ENCODE peak calls at places on chromosomes 4 and X, in four cellular contexts. One of them, this sample, is unnamed.

GRCh38 chr4:48445704-48446103 is 37.4 kb upstream of the SLC10A4 start:
- DNase-seq in Panc1: no peak
- DNase-seq in HepG2: no peak
- DNase-seq in K562: no peak
- DNase-seq in this sample: no peak

GRCh38 chr4:186932631-186933150 is 209.0 kb upstream of the FAT1 start:
- DNase-seq in HepG2: peak; percentile 29
- DNase-seq in Panc1: no peak
- DNase-seq in K562: no peak
- DNase-seq in this sample: peak; percentile 99

GRCh38 chrX:110037181-110037580 is 34.3 kb downstream of the TMEM164 start:
- DNase-seq in HepG2: no peak
- DNase-seq in Panc1: no peak
- DNase-seq in K562: no peak
- DNase-seq in this sample: no peak

GRCh38 chr4:81369898-81370297 is 101.8 kb downstream of the RASGEF1B start:
- DNase-seq in K562: no peak
- DNase-seq in Panc1: no peak
- DNase-seq in HepG2: no peak
- DNase-seq in this sample: no peak

GRCh38 chr4:150232029-150232428 is 153.8 kb downstream of the DCLK2 start:
- DNase-seq in Panc1: no peak
- DNase-seq in HepG2: no peak
- DNase-seq in K562: no peak
- DNase-seq in this sample: no peak

GRCh38 chr4:52748432-52748831 is 2.8 kb downstream of the ERVMER34-1 start:
- DNase-seq in Panc1: no peak
- DNase-seq in HepG2: no peak
- DNase-seq in K562: no peak
- DNase-seq in this sample: no peak

GRCh38 chr4:39975488-39976089 is 2.1 kb downstream of the PDS5A start:
- DNase-seq in K562: no peak
- DNase-seq in Panc1: no peak
- DNase-seq in HepG2: no peak
- DNase-seq in this sample: no peak

GRCh38 chrX:99752776-99753175 is 657.3 kb downstream of the PCDH19 start:
- DNase-seq in Panc1: no peak
- DNase-seq in HepG2: no peak
- DNase-seq in K562: no peak
- DNase-seq in this sample: no peak

GRCh38 chrX:34300871-34301270 is 168.8 kb upstream of the FAM47A start:
- DNase-seq in K562: peak; percentile 4
- DNase-seq in HepG2: peak; percentile 6
- DNase-seq in Panc1: peak; percentile 10
- DNase-seq in this sample: peak; percentile 0

GRCh38 chrX:2566044-2566443 is 65.3 kb upstream of the DHRSX start:
- DNase-seq in K562: no peak
- DNase-seq in Panc1: no peak
- DNase-seq in HepG2: no peak
- DNase-seq in this sample: no peak

GRCh38 chrX:110310896-110311295 is 7.0 kb downstream of the AMMECR1 start:
- DNase-seq in K562: peak; percentile 21
- DNase-seq in HepG2: no peak
- DNase-seq in Panc1: no peak
- DNase-seq in this sample: no peak

GRCh38 chr4:115711575-115711974 is 598.2 kb upstream of the NDST4 start:
- DNase-seq in Panc1: no peak
- DNase-seq in K562: no peak
- DNase-seq in HepG2: no peak
- DNase-seq in this sample: no peak

GRCh38 chrX:95612350-95612749 is 1072.3 kb upstream of the DIAPH2 start:
- DNase-seq in HepG2: no peak
- DNase-seq in K562: no peak
- DNase-seq in Panc1: no peak
- DNase-seq in this sample: no peak

GRCh38 chr4:37503231-37503630 is 182.9 kb downstream of the RELL1 start:
- DNase-seq in HepG2: no peak
- DNase-seq in Panc1: no peak
- DNase-seq in K562: no peak
- DNase-seq in this sample: no peak

GRCh38 chrX:84248226-84248625 is 60.2 kb upstream of the RPS6KA6 start:
- DNase-seq in HepG2: no peak
- DNase-seq in Panc1: no peak
- DNase-seq in K562: no peak
- DNase-seq in this sample: no peak

GRCh38 chr4:10085828-10086505 is 30.6 kb downstream of the WDR1 start:
- DNase-seq in HepG2: no peak
- DNase-seq in Panc1: no peak
- DNase-seq in K562: no peak
- DNase-seq in this sample: no peak

GRCh38 chr4:76308548-76308947 is 2.0 kb downstream of the STBD1 start:
- DNase-seq in K562: peak; percentile 47
- DNase-seq in Panc1: no peak
- DNase-seq in HepG2: peak; percentile 87
- DNase-seq in this sample: no peak

GRCh38 chrX:110204986-110205385 is 112.9 kb downstream of the AMMECR1 start:
- DNase-seq in HepG2: no peak
- DNase-seq in K562: no peak
- DNase-seq in Panc1: no peak
- DNase-seq in this sample: no peak

GRCh38 chr4:125736057-125736456 is 421.3 kb downstream of the FAT4 start:
- DNase-seq in HepG2: peak; percentile 3
- DNase-seq in K562: no peak
- DNase-seq in Panc1: no peak
- DNase-seq in this sample: no peak

GRCh38 chr4:1008840-1009646 is 2.4 kb upstream of the FGFRL1 start:
- DNase-seq in Panc1: no peak
- DNase-seq in HepG2: no peak
- DNase-seq in K562: no peak
- DNase-seq in this sample: no peak

GRCh38 chr4:173924561-173924960 is 358.9 kb downstream of the FBXO8 start:
- DNase-seq in HepG2: no peak
- DNase-seq in K562: no peak
- DNase-seq in Panc1: no peak
- DNase-seq in this sample: no peak

GRCh38 chrX:111445485-111445884 is 33.5 kb upstream of the DCX start:
- DNase-seq in Panc1: peak; percentile 20
- DNase-seq in HepG2: peak; percentile 21
- DNase-seq in K562: peak; percentile 17
- DNase-seq in this sample: peak; percentile 15

GRCh38 chrX:74613350-74614192 is 853 bp downstream of the RLIM start:
- DNase-seq in HepG2: peak; percentile 6
- DNase-seq in K562: peak; percentile 12
- DNase-seq in Panc1: no peak
- DNase-seq in this sample: no peak

GRCh38 chrX:7028246-7028645 is 119.3 kb upstream of the STS start:
- DNase-seq in Panc1: no peak
- DNase-seq in HepG2: no peak
- DNase-seq in K562: no peak
- DNase-seq in this sample: no peak

GRCh38 chr4:128574706-128575105 is 234.8 kb upstream of the JADE1 start:
- DNase-seq in K562: peak; percentile 79
- DNase-seq in HepG2: peak; percentile 32
- DNase-seq in Panc1: no peak
- DNase-seq in this sample: peak; percentile 40

GRCh38 chr4:93317046-93317445 is 511.5 kb upstream of the ATOH1 start:
- DNase-seq in K562: no peak
- DNase-seq in Panc1: no peak
- DNase-seq in HepG2: no peak
- DNase-seq in this sample: no peak

GRCh38 chrX:10387011-10387410 is 230.2 kb downstream of the CLCN4 start:
- DNase-seq in Panc1: no peak
- DNase-seq in HepG2: no peak
- DNase-seq in K562: no peak
- DNase-seq in this sample: no peak

GRCh38 chrX:25007059-25008053 is 8.4 kb downstream of the ARX start:
- DNase-seq in K562: no peak
- DNase-seq in HepG2: no peak
- DNase-seq in Panc1: no peak
- DNase-seq in this sample: no peak

GRCh38 chr4:102174800-102175199 is 170.5 kb downstream of the SLC39A8 start:
- DNase-seq in Panc1: no peak
- DNase-seq in HepG2: no peak
- DNase-seq in K562: no peak
- DNase-seq in this sample: no peak

GRCh38 chr4:179097741-179098140 is 1655.5 kb upstream of the AGA start:
- DNase-seq in K562: no peak
- DNase-seq in Panc1: no peak
- DNase-seq in HepG2: no peak
- DNase-seq in this sample: no peak

GRCh38 chrX:96480081-96480480 is 204.6 kb upstream of the DIAPH2 start:
- DNase-seq in HepG2: no peak
- DNase-seq in Panc1: no peak
- DNase-seq in K562: no peak
- DNase-seq in this sample: no peak

GRCh38 chr4:74364649-74365491 is at the start of gene EREG:
- DNase-seq in HepG2: no peak
- DNase-seq in K562: peak; percentile 57
- DNase-seq in Panc1: no peak
- DNase-seq in this sample: peak; percentile 74

GRCh38 chr4:61425315-61425714 is 225.2 kb downstream of the ADGRL3 start:
- DNase-seq in Panc1: no peak
- DNase-seq in HepG2: no peak
- DNase-seq in K562: no peak
- DNase-seq in this sample: no peak
- TF ChIP-seq TCF7L2 in Panc1: no peak
- TF ChIP-seq TCF7L2 in HepG2: no peak
- TF ChIP-seq TCF7L2 in K562: no peak
- TF ChIP-seq TCF7L2 in this sample: no peak

GRCh38 chr4:147782087-147782781 is 50.3 kb downstream of the ARHGAP10 start:
- DNase-seq in K562: no peak
- DNase-seq in HepG2: no peak
- DNase-seq in Panc1: no peak
- DNase-seq in this sample: peak; percentile 22
- H3K4me3 ChIP-seq in K562: no peak overlapping the region
- H3K4me3 ChIP-seq in HepG2: no peak overlapping the region
- H3K4me3 ChIP-seq in Panc1: no peak overlapping the region
- H3K4me3 ChIP-seq in this sample: no peak overlapping the region

GRCh38 chrX:13023526-13024469 is 20.6 kb downstream of the FAM9C start:
- DNase-seq in HepG2: no peak
- DNase-seq in K562: no peak
- DNase-seq in Panc1: no peak
- DNase-seq in this sample: no peak
- H3K27ac ChIP-seq in HepG2: no peak overlapping the region
- H3K27ac ChIP-seq in K562: no peak overlapping the region
- H3K27ac ChIP-seq in Panc1: peak overlapping the region; percentile 57
- H3K27ac ChIP-seq in this sample: no peak overlapping the region

GRCh38 chrX:22922961-22923360 is 76.8 kb upstream of the DDX53 start:
- DNase-seq in Panc1: no peak
- DNase-seq in HepG2: no peak
- DNase-seq in K562: no peak
- DNase-seq in this sample: no peak
- TF ChIP-seq TCF7L2 in Panc1: no peak
- TF ChIP-seq TCF7L2 in HepG2: no peak
- TF ChIP-seq TCF7L2 in K562: no peak
- TF ChIP-seq TCF7L2 in this sample: no peak

GRCh38 chr4:164408831-164409230 is 345.1 kb upstream of the SMIM31 start:
- DNase-seq in Panc1: no peak
- DNase-seq in K562: no peak
- DNase-seq in HepG2: no peak
- DNase-seq in this sample: no peak
- H3K4me3 ChIP-seq in Panc1: no peak overlapping the region
- H3K4me3 ChIP-seq in K562: no peak overlapping the region
- H3K4me3 ChIP-seq in HepG2: no peak overlapping the region
- H3K4me3 ChIP-seq in this sample: no peak overlapping the region